ENCODE peak calls at places on chromosomes 2 and 18, in four cellular contexts. F, O, X and Q are unnamed samples.
A peak's percentile ranks its signal among the peaks of the same experiment; 100 is the strongest.

GRCh38 chr2:199940373-199940772 is 14.9 kb downstream of the TYW5 start:
- DNase-seq in F (no peak), O (no peak), X (peak; percentile 14), Q (no peak)

GRCh38 chr2:106582431-106583143 is 95.4 kb downstream of the CD8B2 start:
- DNase-seq in F (peak; percentile 75), O (peak; percentile 76), X (peak; percentile 94), Q (peak; percentile 92)

GRCh38 chr2:142742301-142743214 is 134.9 kb upstream of the KYNU start:
- DNase-seq in F (no peak), O (no peak), X (no peak), Q (no peak)

GRCh38 chr2:199704358-199705238 is 146.4 kb downstream of the FTCDNL1 start:
- DNase-seq in F (no peak), O (no peak), X (no peak), Q (no peak)

GRCh38 chr2:169765523-169765922 is 31.9 kb downstream of the KLHL23 start:
- DNase-seq in F (no peak), O (no peak), X (no peak), Q (no peak)

GRCh38 chr18:41461058-41461560 is 493.9 kb upstream of the PIK3C3 start:
- DNase-seq in F (no peak), O (no peak), X (no peak), Q (no peak)

GRCh38 chr2:203527719-203528118 is 7.4 kb downstream of the RAPH1 start:
- DNase-seq in F (no peak), O (no peak), X (no peak), Q (no peak)

GRCh38 chr2:207969249-207969648 is 56.1 kb downstream of the PLEKHM3 start:
- DNase-seq in F (no peak), O (no peak), X (no peak), Q (no peak)

GRCh38 chr2:207227062-207227748 is 61.5 kb upstream of the KLF7 start:
- DNase-seq in F (peak; percentile 42), O (no peak), X (no peak), Q (peak; percentile 87)

GRCh38 chr2:44935854-44936185 is 5.7 kb upstream of the SIX3 start:
- DNase-seq in F (no peak), O (no peak), X (peak; percentile 83), Q (no peak)

GRCh38 chr2:26805241-26805676 is 19.4 kb downstream of the CENPA start:
- DNase-seq in F (no peak), O (no peak), X (no peak), Q (no peak)

GRCh38 chr2:75986617-75987016 is 275.9 kb upstream of the GCFC2 start:
- DNase-seq in F (no peak), O (no peak), X (no peak), Q (no peak)

GRCh38 chr18:2529154-2529553 is 42.2 kb downstream of the METTL4 start:
- DNase-seq in F (no peak), O (no peak), X (no peak), Q (no peak)

GRCh38 chr2:230794472-230794871 is 70.3 kb upstream of the ITM2C start:
- DNase-seq in F (no peak), O (no peak), X (no peak), Q (no peak)

GRCh38 chr2:220708366-220708765 is 863.7 kb downstream of the EPHA4 start:
- DNase-seq in F (no peak), O (no peak), X (no peak), Q (no peak)

GRCh38 chr18:80204142-80204541 is 43.2 kb downstream of the PARD6G start:
- DNase-seq in F (no peak), O (no peak), X (no peak), Q (peak; percentile 57)

GRCh38 chr18:57430166-57430958 is 4.8 kb upstream of the ONECUT2 start:
- DNase-seq in F (no peak), O (no peak), X (no peak), Q (no peak)

GRCh38 chr18:60506682-60507081 is 134.1 kb upstream of the MC4R start:
- DNase-seq in F (no peak), O (no peak), X (peak; percentile 36), Q (no peak)

DNA sequence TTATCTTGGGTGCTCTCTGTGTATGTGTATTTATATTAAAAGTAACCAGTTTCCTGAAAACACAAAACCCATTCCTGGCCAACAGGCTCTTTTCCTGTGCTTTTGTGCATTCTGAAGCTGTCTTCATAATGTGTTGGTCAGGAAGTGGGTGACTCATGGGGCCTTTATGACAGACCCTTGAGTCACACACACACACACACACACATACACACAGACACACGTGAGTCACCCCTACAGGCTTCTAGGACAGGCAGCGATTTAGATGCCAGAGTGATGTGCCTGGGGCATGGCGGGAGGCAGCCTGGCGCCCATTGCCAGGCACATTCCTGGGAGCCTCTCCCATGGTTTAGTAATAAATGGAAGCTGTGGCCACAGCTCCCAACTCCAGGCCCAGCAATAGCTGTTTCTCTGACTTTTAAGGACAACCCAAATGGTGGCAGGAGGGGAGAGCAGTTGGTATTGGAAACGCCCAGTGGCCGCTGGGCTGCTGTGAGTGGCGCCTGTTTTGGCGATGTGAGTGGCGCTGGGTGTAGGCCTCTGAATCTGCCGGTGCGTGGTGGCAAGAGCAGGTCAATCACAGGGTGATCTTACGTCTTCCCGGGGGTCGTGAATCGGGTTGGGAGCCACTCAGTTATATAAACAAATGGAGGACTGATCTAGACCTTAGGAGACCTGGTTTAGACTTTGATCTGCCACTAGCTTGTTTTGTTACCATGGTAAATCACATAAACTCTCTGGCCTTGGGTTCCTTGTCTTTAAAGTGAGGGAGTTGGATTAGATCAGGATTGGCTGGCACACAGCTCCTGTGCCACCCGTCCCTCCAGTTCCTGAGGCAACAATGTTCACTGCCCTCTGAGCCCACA is 150.7 kb upstream of the DLX2 start:
- DNase-seq in F (no peak), O (peak; percentile 50), X (peak; percentile 34), Q (no peak)
- TF ChIP-seq EP300 in F (no peak), O (no peak), X (peak; percentile 99), Q (no peak)

GRCh38 chr2:9630750-9631483 is at the start of gene YWHAQ:
- DNase-seq in F (peak; percentile 99), O (peak; percentile 98), X (peak; percentile 100), Q (peak; percentile 100)
- TF ChIP-seq CTCF in F (no peak), O (no peak), X (no peak), Q (no peak)

GRCh38 chr2:119533560-119533959 is 9.3 kb upstream of the SCTR start:
- DNase-seq in F (no peak), O (no peak), X (no peak), Q (no peak)
- TF ChIP-seq EP300 in F (no peak), O (no peak), X (no peak), Q (no peak)

GRCh38 chr18:42509702-42510424 is 554.8 kb downstream of the PIK3C3 start:
- DNase-seq in F (no peak), O (no peak), X (no peak), Q (no peak)

GRCh38 chr18:42517896-42518295 is 562.9 kb downstream of the PIK3C3 start:
- DNase-seq in F (no peak), O (no peak), X (no peak), Q (no peak)

GRCh38 chr18:42513416-42513815 is 558.4 kb downstream of the PIK3C3 start:
- DNase-seq in F (no peak), O (no peak), X (no peak), Q (no peak)

GRCh38 chr18:42510540-42510939 is 555.5 kb downstream of the PIK3C3 start:
- DNase-seq in F (no peak), O (no peak), X (no peak), Q (no peak)

DNA sequence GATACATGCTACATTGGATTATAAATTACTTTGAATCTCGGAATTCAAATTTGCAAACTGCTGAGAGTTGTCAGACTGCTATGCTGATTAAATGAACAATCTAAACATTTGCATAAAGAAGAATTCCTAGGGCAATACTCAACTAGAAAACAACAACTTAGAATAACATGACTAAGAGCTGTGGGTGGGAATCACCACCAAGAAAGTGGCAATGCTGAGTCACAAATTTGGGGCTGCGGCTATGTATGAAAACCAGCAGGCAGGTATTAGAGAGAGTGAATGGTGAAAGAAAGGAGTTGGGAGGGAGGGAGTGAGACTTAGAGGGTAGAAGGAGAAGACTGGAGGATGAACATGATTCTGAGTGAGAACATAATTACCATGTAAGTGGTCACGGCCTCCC is 559.5 kb downstream of the PIK3C3 start:
- DNase-seq in F (no peak), O (no peak), X (no peak), Q (no peak)
- TF ChIP-seq CTCF in F (no peak), O (no peak), X (no peak), Q (no peak)

GRCh38 chr2:96918092-96918753 is 48.3 kb upstream of the SEMA4C start:
- DNase-seq in F (no peak), O (no peak), X (no peak), Q (no peak)

GRCh38 chr2:96916156-96917007 is 46.5 kb upstream of the SEMA4C start:
- DNase-seq in F (no peak), O (no peak), X (no peak), Q (no peak)

GRCh38 chr2:96917008-96917575 is 47.2 kb upstream of the SEMA4C start:
- DNase-seq in F (no peak), O (peak; percentile 55), X (no peak), Q (no peak)

GRCh38 chr2:96920801-96921560 is 51.1 kb upstream of the SEMA4C start:
- DNase-seq in F (no peak), O (no peak), X (no peak), Q (no peak)

GRCh38 chr2:96918754-96919550 is 49.1 kb upstream of the SEMA4C start:
- DNase-seq in F (no peak), O (no peak), X (no peak), Q (no peak)
- TF ChIP-seq EP300 in F (no peak), O (no peak), X (no peak), Q (no peak)

GRCh38 chr2:232432598-232433184 is 23.3 kb upstream of the ALPI start:
- DNase-seq in F (no peak), O (no peak), X (peak; percentile 15), Q (no peak)
- TF ChIP-seq CTCF in F (no peak), O (no peak), X (no peak), Q (no peak)